ENCODE peak calls at places on chromosomes 16 and 17, in five cellular contexts. H is left ventricle myocardium inferior, A is upper lobe of right lung, U is OCI-LY7, W is cardiac fibroblast. E is an unnamed sample.

GRCh38 chr17:40648326-40648968 is 829 bp upstream of the SMARCE1 start:
- DNase-seq in U (no peak), H (peak; percentile 24), W (peak; percentile 39), A (no peak), E (no peak)

GRCh38 chr17:80478487-80479245 is 2.3 kb upstream of the NPTX1 start:
- DNase-seq in A (no peak), H (no peak), W (no peak), U (no peak), E (no peak)

GRCh38 chr16:49055824-49056545 is 225.7 kb downstream of the CBLN1 start:
- DNase-seq in H (no peak), W (no peak), A (no peak), U (peak; percentile 81), E (no peak)

GRCh38 chr16:50598936-50599361 is 50.8 kb downstream of the NKD1 start:
- DNase-seq in H (no peak), W (no peak), U (no peak), A (no peak), E (no peak)

GRCh38 chr17:12089809-12090384 is 69.2 kb downstream of the MAP2K4 start:
- DNase-seq in A (no peak), U (no peak), H (no peak), W (peak; percentile 65), E (no peak)

GRCh38 chr17:64777413-64778101 is 115.5 kb upstream of the SMURF2 start:
- DNase-seq in W (no peak), H (peak; percentile 54), A (peak; percentile 80), U (peak; percentile 68), E (peak; percentile 20)

GRCh38 chr17:48990882-48991357 is 6.3 kb upstream of the IGF2BP1 start:
- DNase-seq in U (no peak), H (no peak), A (no peak), W (no peak), E (no peak)

GRCh38 chr17:57296231-57296630 is 39.9 kb downstream of the MSI2 start:
- DNase-seq in U (no peak), H (no peak), A (no peak), W (no peak), E (no peak)

GRCh38 chr17:7490144-7490543 is 6.0 kb downstream of the POLR2A start:
- DNase-seq in H (no peak), W (no peak), U (no peak), A (no peak), E (no peak)

GRCh38 chr16:15073101-15073500 is 17.2 kb upstream of the NTAN1 start:
- DNase-seq in U (no peak), W (no peak), A (no peak), H (no peak), E (no peak)